ENCODE peak calls at places on chromosomes 12 and 14, in nine cellular contexts. G is ELR; J is upper lobe of right lung; X is activated T-cell treated with anti-CD3 and anti-CD28 coated beads, Interleukin-2, amount 50 U/mL, for 24 hours; I is NCI-H1417 treated with DMSO at 0.1 percent for 48 hours; R is C1 segment of cervical spinal cord; D is brain microvascular endothelial cell; C is AG20443; T is foreskin fibroblast. F is an unnamed sample.
A peak's percentile ranks its signal among the peaks of the same experiment; 100 is the strongest.

GRCh38 chr14:26960049-26960688 is 362.3 kb upstream of the NOVA1 start:
- DNase-seq in R (no peak), T (no peak), I (peak; percentile 29), D (no peak), X (no peak), J (no peak), C (no peak), G (no peak), F (no peak)

GRCh38 chr12:12185424-12185823 is 81.4 kb downstream of the LRP6 start:
- DNase-seq in D (no peak), T (no peak), R (no peak), C (no peak), G (no peak), J (no peak), X (no peak), I (no peak), F (no peak)

GRCh38 chr12:52515319-52515646 is 4.9 kb downstream of the KRT5 start:
- DNase-seq in J (no peak), T (no peak), C (peak; percentile 4), G (no peak), R (no peak), D (no peak), I (no peak), X (no peak), F (no peak)

GRCh38 chr12:124217508-124217981 is 77.3 kb upstream of the RFLNA start:
- DNase-seq in I (peak; percentile 38), J (no peak), X (no peak), G (no peak), R (peak; percentile 5), T (no peak), C (peak; percentile 23), D (peak; percentile 8), F (no peak)

GRCh38 chr14:51139221-51139681 is 44.3 kb upstream of the TRIM9 start:
- DNase-seq in T (peak; percentile 25), J (no peak), X (no peak), C (no peak), I (no peak), G (no peak), D (no peak), R (no peak), F (no peak)

GRCh38 chr12:13383379-13383778 is 186.9 kb downstream of the EMP1 start:
- DNase-seq in I (no peak), T (no peak), X (no peak), D (no peak), C (no peak), G (no peak), R (no peak), J (no peak), F (no peak)

GRCh38 chr12:27554421-27555186 is 30.6 kb downstream of the PPFIBP1 start:
- DNase-seq in G (peak; percentile 43), T (peak; percentile 74), R (peak; percentile 46), J (no peak), I (no peak), C (peak; percentile 72), X (no peak), D (peak; percentile 55), F (peak; percentile 72)

GRCh38 chr12:49627752-49628360 is 4.5 kb downstream of the PRPF40B start:
- DNase-seq in R (no peak), G (peak; percentile 69), C (peak; percentile 57), X (no peak), I (no peak), J (no peak), T (peak; percentile 60), D (no peak), F (peak; percentile 80)

GRCh38 chr12:100427078-100427477 is 46.6 kb upstream of the NR1H4 start:
- DNase-seq in D (peak; percentile 67), X (no peak), I (no peak), J (no peak), T (peak; percentile 35), C (peak; percentile 56), R (no peak), G (peak; percentile 83), F (peak; percentile 75)

GRCh38 chr14:41457393-41457792 is 149.3 kb upstream of the LRFN5 start:
- DNase-seq in T (no peak), R (no peak), J (no peak), G (no peak), X (no peak), C (no peak), I (no peak), D (no peak), F (no peak)

GRCh38 chr12:38892090-38892786 is 13.2 kb downstream of the CPNE8 start:
- DNase-seq in X (no peak), R (no peak), C (peak; percentile 43), G (no peak), J (no peak), I (no peak), T (peak; percentile 13), D (no peak), F (no peak)

GRCh38 chr12:55720894-55721444 is 776 bp downstream of the RDH5 start:
- DNase-seq in G (peak; percentile 97), J (peak; percentile 78), T (peak; percentile 99), R (peak; percentile 65), C (peak; percentile 84), D (peak; percentile 76), X (no peak), I (no peak), F (peak; percentile 97)

GRCh38 chr12:67327466-67327865 is 58.3 kb downstream of the CAND1 start:
- DNase-seq in G (no peak), T (no peak), C (no peak), R (no peak), J (no peak), D (no peak), I (no peak), X (no peak), F (no peak)